ENCODE peak calls at places on chromosomes 7 and 10, in five cellular contexts. One of them, this sample, is unnamed.

GRCh38 chr7:88480901-88481300 is 174.2 kb upstream of the STEAP4 start:
- DNase-seq in GM23338: no peak
- DNase-seq in A549: no peak
- DNase-seq in K562: no peak
- DNase-seq in HepG2: no peak
- DNase-seq in this sample: no peak

GRCh38 chr7:39615350-39615975 is 7.9 kb upstream of the RALA start:
- DNase-seq in GM23338: no peak
- DNase-seq in A549: no peak
- DNase-seq in K562: no peak
- DNase-seq in HepG2: no peak
- DNase-seq in this sample: no peak

GRCh38 chr7:75644599-75644998 is 94.1 kb downstream of the HIP1 start:
- DNase-seq in GM23338: no peak
- DNase-seq in A549: no peak
- DNase-seq in K562: no peak
- DNase-seq in HepG2: no peak
- DNase-seq in this sample: no peak

GRCh38 chr10:99779335-99779734 is 3.1 kb upstream of the ABCC2 start:
- DNase-seq in GM23338: no peak
- DNase-seq in A549: no peak
- DNase-seq in K562: no peak
- DNase-seq in HepG2: peak; percentile 76
- DNase-seq in this sample: no peak

GRCh38 chr7:135745702-135746312 is 2.8 kb downstream of the FAM180A start:
- DNase-seq in GM23338: no peak
- DNase-seq in A549: peak; percentile 32
- DNase-seq in K562: peak; percentile 61
- DNase-seq in HepG2: no peak
- DNase-seq in this sample: no peak

GRCh38 chr7:103651558-103651957 is 205.6 kb upstream of the SLC26A5 start:
- DNase-seq in GM23338: no peak
- DNase-seq in A549: no peak
- DNase-seq in K562: no peak
- DNase-seq in HepG2: no peak
- DNase-seq in this sample: no peak

GRCh38 chr10:77320852-77321496 is 316.6 kb downstream of the KCNMA1 start:
- DNase-seq in GM23338: no peak
- DNase-seq in A549: no peak
- DNase-seq in K562: no peak
- DNase-seq in HepG2: no peak
- DNase-seq in this sample: no peak

GRCh38 chr10:94370501-94370900 is 7.8 kb upstream of the NOC3L start:
- DNase-seq in GM23338: no peak
- DNase-seq in A549: no peak
- DNase-seq in K562: no peak
- DNase-seq in HepG2: no peak
- DNase-seq in this sample: no peak

GRCh38 chr10:90862908-90863514 is 5.2 kb upstream of the HTR7 start:
- DNase-seq in GM23338: peak; percentile 47
- DNase-seq in A549: peak; percentile 28
- DNase-seq in K562: peak; percentile 19
- DNase-seq in HepG2: peak; percentile 16
- DNase-seq in this sample: no peak

GRCh38 chr10:105974803-105975456 is 1189.6 kb downstream of the SORCS1 start:
- DNase-seq in GM23338: peak; percentile 75
- DNase-seq in A549: no peak
- DNase-seq in K562: no peak
- DNase-seq in HepG2: no peak
- DNase-seq in this sample: no peak

GRCh38 chr7:35253680-35254495 is at the start of gene TBX20:
- DNase-seq in GM23338: peak; percentile 82
- DNase-seq in A549: peak; percentile 79
- DNase-seq in K562: no peak
- DNase-seq in HepG2: no peak
- DNase-seq in this sample: no peak

GRCh38 chr7:116393654-116394053 is 105.9 kb upstream of the CAV2 start:
- DNase-seq in GM23338: no peak
- DNase-seq in A549: no peak
- DNase-seq in K562: no peak
- DNase-seq in HepG2: no peak
- DNase-seq in this sample: no peak

GRCh38 chr7:68245688-68246087 is 1249.1 kb downstream of the TYW1 start:
- DNase-seq in GM23338: peak; percentile 8
- DNase-seq in A549: no peak
- DNase-seq in K562: no peak
- DNase-seq in HepG2: no peak
- DNase-seq in this sample: no peak

GRCh38 chr7:22992874-22993840 is 20.8 kb downstream of the HYCC1 start:
- DNase-seq in GM23338: no peak
- DNase-seq in A549: no peak
- DNase-seq in K562: no peak
- DNase-seq in HepG2: no peak
- DNase-seq in this sample: peak; percentile 65

GRCh38 chr7:518630-519428 is 817 bp downstream of the PDGFA start:
- DNase-seq in GM23338: peak; percentile 74
- DNase-seq in A549: peak; percentile 60
- DNase-seq in K562: peak; percentile 80
- DNase-seq in HepG2: no peak
- DNase-seq in this sample: no peak

GRCh38 chr7:727806-728460 is 852 bp upstream of the PRKAR1B start:
- DNase-seq in GM23338: peak; percentile 43
- DNase-seq in A549: no peak
- DNase-seq in K562: peak; percentile 16
- DNase-seq in HepG2: no peak
- DNase-seq in this sample: no peak

GRCh38 chr7:3943265-3943664 is 642.2 kb downstream of the SDK1 start:
- DNase-seq in GM23338: peak; percentile 41
- DNase-seq in A549: no peak
- DNase-seq in K562: no peak
- DNase-seq in HepG2: no peak
- DNase-seq in this sample: no peak

GRCh38 chr7:37480642-37481041 is 32.0 kb upstream of the ELMO1 start:
- DNase-seq in GM23338: no peak
- DNase-seq in A549: no peak
- DNase-seq in K562: no peak
- DNase-seq in HepG2: no peak
- DNase-seq in this sample: no peak

GRCh38 chr10:1738950-1739349 is 1.6 kb upstream of the ADARB2 start:
- DNase-seq in GM23338: no peak
- DNase-seq in A549: no peak
- DNase-seq in K562: no peak
- DNase-seq in HepG2: no peak
- DNase-seq in this sample: peak; percentile 82

GRCh38 chr10:77090381-77091356 is 546.9 kb downstream of the KCNMA1 start:
- DNase-seq in GM23338: no peak
- DNase-seq in A549: no peak
- DNase-seq in K562: no peak
- DNase-seq in HepG2: no peak
- DNase-seq in this sample: no peak

GRCh38 chr10:112967200-112967599 is 17.2 kb downstream of the TCF7L2 start:
- DNase-seq in GM23338: no peak
- DNase-seq in A549: no peak
- DNase-seq in K562: no peak
- DNase-seq in HepG2: no peak
- DNase-seq in this sample: no peak

GRCh38 chr7:95609277-95609971 is 13.1 kb upstream of the PDK4 start:
- DNase-seq in GM23338: no peak
- DNase-seq in A549: peak; percentile 12
- DNase-seq in K562: no peak
- DNase-seq in HepG2: peak; percentile 6
- DNase-seq in this sample: no peak

GRCh38 chr10:21989453-21990154 is 13.9 kb downstream of the DNAJC1 start:
- DNase-seq in GM23338: peak; percentile 91
- DNase-seq in A549: peak; percentile 54
- DNase-seq in K562: peak; percentile 79
- DNase-seq in HepG2: peak; percentile 53
- DNase-seq in this sample: no peak

GRCh38 chr10:1531883-1532597 is 205.3 kb downstream of the ADARB2 start:
- DNase-seq in GM23338: no peak
- DNase-seq in A549: no peak
- DNase-seq in K562: no peak
- DNase-seq in HepG2: no peak
- DNase-seq in this sample: no peak

GRCh38 chr10:123295644-123296043 is 141.4 kb downstream of the BUB3 start:
- DNase-seq in GM23338: no peak
- DNase-seq in A549: no peak
- DNase-seq in K562: no peak
- DNase-seq in HepG2: no peak
- DNase-seq in this sample: no peak

GRCh38 chr10:68364101-68364886 is 31.6 kb upstream of the PBLD start:
- DNase-seq in GM23338: no peak
- DNase-seq in A549: no peak
- DNase-seq in K562: no peak
- DNase-seq in HepG2: no peak
- DNase-seq in this sample: no peak

GRCh38 chr10:30736685-30737232 is 107.2 kb upstream of the LYZL2 start:
- DNase-seq in GM23338: no peak
- DNase-seq in A549: peak; percentile 64
- DNase-seq in K562: no peak
- DNase-seq in HepG2: no peak
- DNase-seq in this sample: peak; percentile 94

GRCh38 chr7:1694551-1694950 is 24.5 kb downstream of the ELFN1 start:
- DNase-seq in GM23338: no peak
- DNase-seq in A549: no peak
- DNase-seq in K562: no peak
- DNase-seq in HepG2: no peak
- DNase-seq in this sample: no peak

GRCh38 chr7:150399861-150400778 is 21.0 kb downstream of the ZNF775 start:
- DNase-seq in GM23338: no peak
- DNase-seq in A549: no peak
- DNase-seq in K562: peak; percentile 82
- DNase-seq in HepG2: no peak
- DNase-seq in this sample: no peak

GRCh38 chr10:94200148-94200846 is 162.4 kb downstream of the NOC3L start:
- DNase-seq in GM23338: no peak
- DNase-seq in A549: no peak
- DNase-seq in K562: peak; percentile 6
- DNase-seq in HepG2: no peak
- DNase-seq in this sample: no peak

GRCh38 chr10:126459032-126459831 is 71.0 kb upstream of the ADAM12 start:
- DNase-seq in GM23338: no peak
- DNase-seq in A549: no peak
- DNase-seq in K562: no peak
- DNase-seq in HepG2: no peak
- DNase-seq in this sample: no peak

GRCh38 chr10:101061814-101062230 is at the start of gene KAZALD1:
- DNase-seq in GM23338: no peak
- DNase-seq in A549: no peak
- DNase-seq in K562: no peak
- DNase-seq in HepG2: no peak
- DNase-seq in this sample: no peak

GRCh38 chr10:132898391-132899053 is 43.8 kb downstream of the CFAP46 start:
- DNase-seq in GM23338: no peak
- DNase-seq in A549: no peak
- DNase-seq in K562: no peak
- DNase-seq in HepG2: no peak
- DNase-seq in this sample: no peak

GRCh38 chr10:29576681-29577080 is 58.1 kb downstream of the SVIL start:
- DNase-seq in GM23338: no peak
- DNase-seq in A549: no peak
- DNase-seq in K562: no peak
- DNase-seq in HepG2: no peak
- DNase-seq in this sample: no peak
- TF ChIP-seq JUNB in GM23338: no peak
- TF ChIP-seq JUNB in A549: no peak
- TF ChIP-seq JUNB in K562: no peak
- TF ChIP-seq JUNB in HepG2: no peak
- TF ChIP-seq JUNB in this sample: no peak

GRCh38 chr7:118754608-118755007 is 530.1 kb downstream of the ANKRD7 start:
- DNase-seq in GM23338: no peak
- DNase-seq in A549: no peak
- DNase-seq in K562: no peak
- DNase-seq in HepG2: no peak
- DNase-seq in this sample: no peak

GRCh38 chr7:118762451-118762850 is 537.9 kb downstream of the ANKRD7 start:
- DNase-seq in GM23338: no peak
- DNase-seq in A549: no peak
- DNase-seq in K562: no peak
- DNase-seq in HepG2: no peak
- DNase-seq in this sample: no peak

GRCh38 chr7:118755067-118755625 is 530.6 kb downstream of the ANKRD7 start:
- DNase-seq in GM23338: no peak
- DNase-seq in A549: no peak
- DNase-seq in K562: no peak
- DNase-seq in HepG2: no peak
- DNase-seq in this sample: no peak

GRCh38 chr7:118753464-118753863 is 529.0 kb downstream of the ANKRD7 start:
- DNase-seq in GM23338: no peak
- DNase-seq in A549: no peak
- DNase-seq in K562: no peak
- DNase-seq in HepG2: no peak
- DNase-seq in this sample: no peak

DNA sequence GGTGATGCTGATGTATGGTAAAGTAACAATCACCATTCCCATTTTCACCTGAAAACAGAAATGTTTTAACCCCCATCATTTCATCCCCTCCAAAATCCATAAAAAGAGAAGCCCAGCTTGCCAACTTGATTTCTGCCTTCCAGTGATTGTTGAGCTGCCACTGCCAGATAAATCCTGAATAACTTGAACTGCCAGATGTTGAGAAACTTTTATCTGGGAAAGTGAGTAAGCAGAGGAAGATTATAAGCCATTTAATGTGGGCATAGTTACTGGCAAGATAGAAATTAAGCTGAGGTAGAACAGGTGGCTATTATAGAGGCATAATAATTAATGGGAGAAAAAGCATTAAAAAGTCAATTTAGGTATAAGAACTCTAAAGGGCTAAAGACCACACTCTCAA is 534.1 kb downstream of the ANKRD7 start:
- DNase-seq in GM23338: no peak
- DNase-seq in A549: no peak
- DNase-seq in K562: no peak
- DNase-seq in HepG2: no peak
- DNase-seq in this sample: no peak
- H3K4me3 ChIP-seq in GM23338: no peak overlapping the region
- H3K4me3 ChIP-seq in A549: no peak overlapping the region
- H3K4me3 ChIP-seq in K562: no peak overlapping the region
- H3K4me3 ChIP-seq in HepG2: no peak overlapping the region
- H3K4me3 ChIP-seq in this sample: no peak overlapping the region

GRCh38 chr10:119268871-119269506 is 61.6 kb downstream of the GRK5 start:
- DNase-seq in GM23338: no peak
- DNase-seq in A549: no peak
- DNase-seq in K562: no peak
- DNase-seq in HepG2: no peak
- DNase-seq in this sample: peak; percentile 78
- TF ChIP-seq JUNB in GM23338: no peak
- TF ChIP-seq JUNB in A549: no peak
- TF ChIP-seq JUNB in K562: no peak
- TF ChIP-seq JUNB in HepG2: no peak
- TF ChIP-seq JUNB in this sample: peak; percentile 41

DNA sequence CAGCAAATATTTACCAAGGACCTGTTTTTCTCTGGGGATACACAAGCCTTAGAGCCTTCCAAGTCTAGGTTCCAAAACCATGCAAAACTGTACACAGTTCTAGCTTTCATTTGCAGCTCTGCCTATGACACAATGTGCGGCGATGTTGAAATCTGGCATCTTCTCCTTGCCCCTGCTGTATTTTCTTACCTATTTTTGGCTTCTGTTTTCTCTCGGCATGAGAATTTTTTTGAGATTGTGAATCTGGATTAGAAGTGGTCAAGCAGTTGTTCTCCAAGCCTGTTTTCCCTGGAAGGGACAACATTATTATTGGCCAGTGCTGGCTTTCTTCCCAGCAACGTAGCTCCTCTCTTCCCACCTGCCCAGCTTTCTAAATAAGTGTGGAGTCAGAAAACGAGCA is 176.3 kb downstream of the CREB5 start:
- DNase-seq in GM23338: no peak
- DNase-seq in A549: no peak
- DNase-seq in K562: no peak
- DNase-seq in HepG2: no peak
- DNase-seq in this sample: no peak
- H3K4me3 ChIP-seq in GM23338: no peak overlapping the region
- H3K4me3 ChIP-seq in A549: no peak overlapping the region
- H3K4me3 ChIP-seq in K562: no peak overlapping the region
- H3K4me3 ChIP-seq in HepG2: no peak overlapping the region
- H3K4me3 ChIP-seq in this sample: no peak overlapping the region